ENCODE peak calls at places on chromosomes 1 and 21, in four cellular contexts. Q is GM23248, C is H1, F is neural progenitor cell. H is an unnamed sample.

GRCh38 chr1:206674745-206675175 is 9.9 kb upstream of the MAPKAPK2 start:
- DNase-seq in Q (peak), C (no peak), F (no peak), H (no peak)

GRCh38 chr1:9267352-9267686 is 25.4 kb upstream of the SPSB1 start:
- DNase-seq in Q (no peak), C (no peak), F (no peak), H (no peak)

GRCh38 chr1:29975036-29975694 is 738.8 kb downstream of the PTPRU start:
- DNase-seq in Q (peak), C (no peak), F (peak), H (peak)

GRCh38 chr1:28927442-28928305 is 13.3 kb downstream of the EPB41 start:
- DNase-seq in Q (peak), C (no peak), F (peak), H (peak)

GRCh38 chr1:19310720-19311502 is 1.0 kb downstream of the AKR7A2 start:
- DNase-seq in Q (peak), C (no peak), F (peak), H (peak)

GRCh38 chr21:42630626-42631025 is 22.8 kb upstream of the PDE9A start:
- DNase-seq in Q (peak), C (no peak), F (no peak), H (no peak)

GRCh38 chr1:33141781-33142180 is 40.1 kb downstream of the TRIM62 start:
- DNase-seq in Q (no peak), C (no peak), F (no peak), H (no peak)

GRCh38 chr1:162070094-162070748 is 730 bp downstream of the NOS1AP start:
- DNase-seq in Q (peak), C (no peak), F (peak), H (no peak)

GRCh38 chr1:92210701-92211100 is 7.0 kb upstream of the C1orf146 start:
- DNase-seq in Q (peak), C (no peak), F (no peak), H (no peak)

GRCh38 chr1:236147521-236148470 is 5.5 kb downstream of the GPR137B start:
- DNase-seq in Q (no peak), C (no peak), F (no peak), H (no peak)

GRCh38 chr1:239739919-239740318 is 351.8 kb upstream of the FMN2 start:
- DNase-seq in Q (no peak), C (no peak), F (no peak), H (no peak)

GRCh38 chr1:64766385-64766784 is 21.5 kb downstream of the RAVER2 start:
- DNase-seq in Q (no peak), C (no peak), F (no peak), H (no peak)

GRCh38 chr1:53592521-53592982 is 133.4 kb downstream of the DMRTB1 start:
- DNase-seq in Q (no peak), C (peak), F (peak), H (no peak)

GRCh38 chr1:110309768-110310167 is 29.4 kb upstream of the RBM15 start:
- DNase-seq in Q (peak), C (no peak), F (no peak), H (no peak)

GRCh38 chr1:172674831-172675613 is 16.1 kb downstream of the FASLG start:
- DNase-seq in Q (peak), C (no peak), F (no peak), H (no peak)

DNA sequence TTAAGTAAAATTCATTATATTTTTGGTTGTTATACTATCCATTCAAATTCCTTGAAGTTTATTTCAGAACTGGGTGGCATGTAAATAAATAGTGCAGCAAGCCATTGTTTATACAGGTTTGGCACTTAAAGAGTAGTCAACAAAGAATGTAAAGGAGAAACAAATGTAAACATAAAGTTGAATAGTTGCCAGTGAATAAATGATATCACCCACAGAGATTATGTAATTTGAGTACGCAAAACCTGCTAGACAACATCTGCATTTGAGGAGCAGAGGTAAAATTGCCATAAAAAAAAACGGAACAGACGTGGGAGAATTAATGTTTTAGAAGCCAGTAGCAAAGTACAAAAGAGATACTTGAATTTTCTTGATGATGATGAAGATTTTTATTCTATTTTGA is 111.6 kb downstream of the ADGRL2 start:
- DNase-seq in Q (no peak), C (no peak), F (no peak), H (no peak)
- H3K4me2 ChIP-seq in Q (no peak), C (no peak), F (no peak), H (no peak)

GRCh38 chr1:208919371-208919770 is 664.1 kb upstream of the CAMK1G start:
- DNase-seq in Q (peak), C (no peak), F (no peak), H (no peak)

GRCh38 chr1:208921259-208921658 is 662.3 kb upstream of the CAMK1G start:
- DNase-seq in Q (peak), C (no peak), F (no peak), H (no peak)

GRCh38 chr1:208917719-208918118 is 665.8 kb upstream of the CAMK1G start:
- DNase-seq in Q (no peak), C (no peak), F (no peak), H (no peak)

DNA sequence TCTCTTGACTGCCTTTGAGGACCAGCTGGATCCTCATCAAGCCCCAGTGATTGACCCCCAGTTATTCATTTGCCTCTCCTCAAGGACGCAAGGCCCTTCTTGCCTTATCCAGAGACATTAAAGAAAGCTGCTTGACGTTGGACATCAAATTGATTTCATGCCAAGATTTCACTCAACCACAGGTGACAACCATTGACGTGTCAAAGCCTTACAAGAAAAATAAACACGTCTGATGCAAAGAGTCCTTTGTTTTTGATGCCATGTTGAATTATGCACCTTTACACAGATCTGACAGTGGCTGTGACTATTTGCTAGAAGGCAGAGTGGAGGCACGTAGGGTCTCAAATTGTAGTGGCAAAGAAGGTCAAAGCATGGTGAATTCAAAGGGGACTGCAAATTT is 666.2 kb upstream of the CAMK1G start:
- DNase-seq in Q (no peak), C (no peak), F (no peak), H (no peak)
- H3K27ac ChIP-seq in Q (no peak), C (no peak), F (no peak), H (no peak)

GRCh38 chr1:84352298-84353106 is 45.8 kb upstream of the DNASE2B start:
- DNase-seq in Q (peak), C (no peak), F (no peak), H (no peak)
- H3K4me2 ChIP-seq in Q (peak), C (no peak), F (no peak), H (no peak)

DNA sequence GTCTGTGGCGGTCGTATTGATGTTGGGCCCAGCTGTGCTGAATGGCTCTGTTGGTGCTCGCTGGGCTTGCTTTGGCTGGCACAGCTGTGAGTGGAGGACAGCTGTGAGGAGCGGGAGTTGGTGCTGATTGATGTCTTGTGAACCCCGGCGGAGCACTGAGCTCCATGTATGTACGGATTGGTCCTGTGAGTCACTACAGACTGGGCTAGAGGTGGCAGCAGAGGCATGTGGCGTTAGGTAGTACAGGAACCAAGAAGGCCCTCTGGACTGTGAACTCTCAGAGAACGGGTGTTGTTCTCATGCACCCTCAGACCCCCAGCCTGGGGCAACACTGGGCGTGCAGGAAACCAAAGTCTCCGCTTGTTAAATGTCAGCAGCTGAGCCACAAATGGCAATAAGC is 209.0 kb downstream of the KIF26B start:
- DNase-seq in Q (no peak), C (no peak), F (no peak), H (no peak)
- H3K27ac ChIP-seq in Q (no peak), C (no peak), F (no peak), H (no peak)

DNA sequence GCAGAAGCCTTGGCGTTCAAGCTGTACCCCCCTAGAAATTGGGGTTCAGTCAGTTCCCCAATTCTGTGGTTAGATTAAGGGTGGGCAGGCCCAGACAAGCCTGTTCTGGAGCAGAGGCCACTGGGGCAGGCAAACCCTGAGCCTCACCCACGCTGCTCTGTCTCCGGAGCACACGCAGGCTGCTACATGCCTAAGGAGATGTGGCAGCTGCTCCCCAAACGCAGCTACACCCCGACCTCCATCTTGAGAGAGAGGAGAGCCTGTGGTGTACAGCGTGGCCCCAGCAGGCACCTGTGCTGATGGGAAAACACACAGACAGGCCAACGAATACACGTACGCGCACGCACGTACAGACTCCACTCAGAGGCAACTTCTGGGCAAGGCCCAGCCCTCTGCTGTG is 33.9 kb upstream of the GRHL3 start:
- DNase-seq in Q (no peak), C (no peak), F (no peak), H (no peak)
- H3K4me2 ChIP-seq in Q (no peak), C (no peak), F (no peak), H (no peak)

GRCh38 chr1:27887215-27888035 is 15.1 kb downstream of the THEMIS2 start:
- DNase-seq in Q (no peak), C (no peak), F (no peak), H (no peak)
- H3K27ac ChIP-seq in Q (no peak), C (no peak), F (no peak), H (no peak)

DNA sequence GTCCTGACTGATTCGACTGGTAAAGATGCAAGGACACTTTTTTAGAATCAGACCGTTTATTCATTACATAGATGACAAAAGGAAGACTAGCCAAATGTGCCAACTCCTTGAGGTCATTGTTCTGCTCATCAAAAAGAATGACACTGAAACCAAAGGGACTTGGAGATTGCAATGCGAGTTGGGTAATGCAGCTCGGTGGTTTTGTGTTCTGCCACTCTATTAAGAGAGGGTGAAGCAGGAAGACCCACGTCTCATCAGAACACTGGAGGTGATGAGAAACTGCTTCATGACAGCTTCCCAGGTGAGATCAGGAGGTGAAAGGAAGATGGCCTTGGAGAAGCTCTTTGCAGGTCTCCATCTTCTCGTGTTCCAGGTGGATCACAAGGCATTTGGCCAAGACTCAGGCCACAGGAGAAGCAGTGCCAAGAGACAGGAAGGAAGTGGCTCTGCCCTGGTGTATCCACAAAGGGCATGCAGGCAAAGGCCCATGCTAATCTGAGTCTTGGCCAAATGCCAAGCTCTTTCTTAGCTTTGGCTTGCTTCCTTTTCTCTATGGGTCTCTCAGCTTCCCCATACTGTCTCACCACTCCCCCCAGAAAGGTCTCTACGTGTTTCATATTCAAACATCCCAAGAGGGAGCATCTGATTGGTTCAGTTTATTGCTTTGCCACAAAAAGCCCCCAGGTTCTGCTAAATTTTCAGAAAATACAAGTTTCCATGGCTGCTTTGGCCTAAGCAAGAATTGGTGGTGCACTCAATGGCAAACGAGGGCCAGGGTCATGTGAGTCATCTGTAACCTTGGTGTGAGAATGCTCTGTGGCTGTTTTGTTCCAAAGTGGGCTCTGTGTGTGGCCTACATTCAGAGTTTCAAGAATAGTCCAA is 5.7 kb upstream of the CCT8 start:
- DNase-seq in Q (no peak), C (no peak), F (no peak), H (peak)
- H3K4me2 ChIP-seq in Q (no peak), C (no peak), F (no peak), H (peak)

DNA sequence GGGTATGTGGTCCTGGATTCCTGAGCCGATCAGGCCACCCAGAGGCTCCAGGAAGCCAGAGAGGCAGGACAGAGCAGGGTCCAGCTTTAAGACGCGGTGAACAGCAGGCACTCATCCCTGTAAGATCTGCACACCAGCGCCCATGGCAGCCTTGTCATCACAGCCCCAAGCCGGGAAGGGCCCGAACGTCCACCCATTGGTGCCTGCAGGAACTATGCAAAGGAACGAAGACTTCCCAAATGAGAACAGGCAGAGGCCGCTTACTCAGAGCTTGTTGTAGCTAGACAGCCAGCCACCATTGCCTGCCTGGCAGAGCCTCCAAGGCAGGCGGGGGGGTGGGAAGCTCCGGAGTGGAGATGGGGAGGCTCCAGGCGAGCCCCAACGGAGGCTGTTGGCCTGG is 12.1 kb upstream of the ARHGEF16 start:
- DNase-seq in Q (no peak), C (no peak), F (no peak), H (no peak)
- H3K27ac ChIP-seq in Q (no peak), C (no peak), F (no peak), H (no peak)

DNA sequence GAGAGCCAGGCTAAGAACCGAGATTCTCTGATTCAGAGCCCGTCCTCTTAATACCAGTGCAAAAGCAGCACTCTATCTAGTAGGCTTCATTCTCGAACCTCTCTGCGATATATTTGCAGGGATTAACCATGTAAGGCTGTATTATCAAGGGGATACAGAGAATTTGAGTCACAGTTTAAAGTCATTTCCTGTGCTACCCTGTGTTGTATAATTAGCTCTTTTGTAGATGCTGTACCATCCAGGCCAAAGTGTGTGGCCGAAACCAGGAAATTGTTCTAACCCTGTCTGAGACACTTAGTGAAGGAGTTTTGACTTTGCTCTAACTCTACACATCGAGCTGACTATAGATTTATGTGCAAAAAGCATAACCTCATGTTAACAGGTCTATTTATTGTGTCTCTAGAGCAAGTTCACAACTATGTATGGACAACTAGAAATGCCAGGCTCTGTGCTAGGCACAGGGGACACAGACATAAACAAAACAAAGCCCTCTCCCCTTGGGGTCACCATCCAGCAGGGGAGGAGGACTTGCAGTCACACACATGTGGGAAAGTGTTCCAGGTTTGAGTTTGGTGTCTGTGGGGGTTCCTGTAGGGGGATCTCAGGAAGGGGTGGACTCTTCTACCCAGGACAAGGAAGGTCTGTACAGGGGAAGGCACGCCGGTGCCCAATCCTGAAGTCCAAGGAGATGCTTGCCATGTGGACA is 182.2 kb downstream of the DHRS3 start:
- DNase-seq in Q (no peak), C (no peak), F (no peak), H (no peak)
- H3K4me2 ChIP-seq in Q (no peak), C (no peak), F (no peak), H (no peak)